ENCODE peak calls at places on chromosomes 12 and 14, in six cellular contexts. A, O, G, J, Z and M are unnamed samples.
A peak's percentile ranks its signal among the peaks of the same experiment; 100 is the strongest.

GRCh38 chr14:50425816-50426215 is 29.1 kb upstream of the CDKL1 start:
- DNase-seq in O (no peak), J (no peak), Z (no peak), A (no peak), G (peak; percentile 86), M (no peak)

GRCh38 chr12:68934392-68934791 is 1.4 kb upstream of the CPM start:
- DNase-seq in J (no peak), O (no peak), Z (no peak), G (no peak), A (no peak), M (no peak)

GRCh38 chr14:104818714-104819161 is 17.8 kb downstream of the ZBTB42 start:
- DNase-seq in Z (no peak), J (peak; percentile 38), A (no peak), O (peak; percentile 13), G (no peak), M (no peak)

GRCh38 chr14:55927059-55927458 is 191.2 kb upstream of the PELI2 start:
- DNase-seq in A (no peak), G (no peak), Z (no peak), J (no peak), O (peak; percentile 43), M (no peak)

GRCh38 chr12:89779090-89779489 is 70.5 kb upstream of the ATP2B1 start:
- DNase-seq in O (no peak), J (no peak), G (no peak), Z (no peak), A (no peak), M (no peak)

GRCh38 chr12:106090586-106091411 is 48.0 kb downstream of the NUAK1 start:
- DNase-seq in Z (no peak), J (peak; percentile 46), G (peak; percentile 79), A (peak; percentile 43), O (no peak), M (no peak)

GRCh38 chr12:4278582-4278939 is 5.0 kb downstream of the CCND2 start:
- DNase-seq in A (no peak), Z (peak; percentile 72), J (no peak), G (no peak), O (peak; percentile 74), M (no peak)

GRCh38 chr14:24390696-24391468 is 7.9 kb upstream of the NYNRIN start:
- DNase-seq in G (no peak), O (no peak), Z (no peak), A (no peak), J (no peak), M (no peak)

GRCh38 chr14:70858641-70859040 is 48.6 kb upstream of the PCNX1 start:
- DNase-seq in Z (no peak), A (no peak), G (no peak), J (no peak), O (no peak), M (no peak)
- TF ChIP-seq CTCF in Z (no peak), A (no peak), G (peak; percentile 4), J (no peak), O (no peak), M (no peak)

DNA sequence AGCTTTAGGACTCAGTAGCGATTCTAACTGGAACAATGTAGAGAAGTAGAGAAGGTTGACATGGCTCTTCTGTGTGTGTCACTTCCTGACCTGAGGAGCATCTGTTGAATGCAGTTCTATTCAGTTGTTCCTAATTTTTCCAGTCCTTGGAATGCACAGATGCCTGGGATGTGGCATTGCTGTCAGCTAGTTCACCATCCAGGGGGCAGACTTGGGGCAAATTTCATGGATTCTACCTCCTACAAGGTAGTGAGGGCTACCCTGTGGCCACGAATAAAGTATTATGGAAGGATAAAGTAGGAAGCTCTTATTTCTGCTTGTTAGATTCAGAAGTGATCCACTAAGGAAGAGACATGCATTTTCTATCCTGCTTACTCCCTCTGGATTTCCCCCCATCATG is 74.4 kb upstream of the GPATCH2L start:
- DNase-seq in Z (no peak), J (no peak), O (no peak), G (no peak), A (no peak), M (no peak)
- TF ChIP-seq CTCF in Z (no peak), J (no peak), O (no peak), G (no peak), A (no peak), M (no peak)

GRCh38 chr12:10368206-10369171 is 21.4 kb downstream of the KLRK1 start:
- DNase-seq in A (no peak), G (no peak), O (no peak), Z (no peak), J (peak; percentile 64), M (no peak)

GRCh38 chr12:10363922-10364838 is 25.7 kb downstream of the KLRK1 start:
- DNase-seq in G (peak; percentile 71), J (peak; percentile 64), O (peak; percentile 67), A (no peak), Z (peak; percentile 39), M (no peak)

GRCh38 chr12:10364839-10365681 is 24.8 kb downstream of the KLRK1 start:
- DNase-seq in J (peak; percentile 59), G (peak; percentile 94), A (peak; percentile 39), Z (peak; percentile 87), O (peak; percentile 86), M (no peak)

GRCh38 chr12:10365716-10366433 is 24.0 kb downstream of the KLRK1 start:
- DNase-seq in J (no peak), O (peak; percentile 45), A (no peak), G (peak; percentile 52), Z (no peak), M (no peak)

DNA sequence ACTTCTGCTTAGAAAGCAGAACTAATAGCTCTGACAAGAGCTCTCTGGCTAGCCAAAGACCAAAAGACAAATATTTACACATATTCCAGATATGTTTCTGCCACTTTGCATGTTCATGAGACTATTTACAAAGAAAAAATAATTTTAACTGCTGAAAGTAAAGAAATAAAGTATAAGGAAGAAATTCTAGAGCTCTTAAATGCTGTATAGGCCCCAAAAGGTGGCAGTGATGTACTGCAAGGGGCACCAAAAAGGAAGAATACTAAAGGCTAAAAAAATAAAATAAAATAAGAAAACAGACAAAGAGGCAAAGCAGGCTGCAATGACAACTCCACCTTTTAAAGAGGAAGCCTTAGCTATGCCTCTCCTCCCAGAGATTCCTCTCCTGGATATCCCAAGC is 23.0 kb downstream of the KLRK1 start:
- DNase-seq in J (no peak), O (no peak), A (no peak), G (peak; percentile 66), Z (no peak), M (no peak)
- TF ChIP-seq CTCF in J (no peak), O (no peak), A (peak; percentile 29), G (peak; percentile 44), Z (peak; percentile 45), M (peak; percentile 15)

GRCh38 chr12:22282283-22282682 is 52.2 kb downstream of the ST8SIA1 start:
- DNase-seq in J (no peak), Z (no peak), A (peak; percentile 30), G (peak; percentile 50), O (peak; percentile 16), M (no peak)

GRCh38 chr12:22284871-22285270 is 49.6 kb downstream of the ST8SIA1 start:
- DNase-seq in A (no peak), J (no peak), Z (no peak), O (no peak), G (peak; percentile 34), M (no peak)

GRCh38 chr12:22285871-22286270 is 48.6 kb downstream of the ST8SIA1 start:
- DNase-seq in A (no peak), J (no peak), O (no peak), G (no peak), Z (no peak), M (no peak)

GRCh38 chr12:22283006-22283506 is 51.5 kb downstream of the ST8SIA1 start:
- DNase-seq in G (peak; percentile 72), A (peak; percentile 74), Z (no peak), J (no peak), O (no peak), M (no peak)

GRCh38 chr12:22283508-22283907 is 51.0 kb downstream of the ST8SIA1 start:
- DNase-seq in A (no peak), O (no peak), Z (no peak), G (no peak), J (no peak), M (no peak)
- TF ChIP-seq CTCF in A (no peak), O (no peak), Z (no peak), G (no peak), J (no peak), M (no peak)

GRCh38 chr12:15154108-15154507 is 67.1 kb downstream of the RERG start:
- DNase-seq in Z (no peak), G (no peak), O (no peak), J (no peak), A (no peak), M (no peak)

GRCh38 chr12:15151141-15152091 is 69.8 kb downstream of the RERG start:
- DNase-seq in J (no peak), A (no peak), G (peak; percentile 69), Z (peak; percentile 44), O (peak; percentile 49), M (no peak)

GRCh38 chr12:15155271-15155670 is 65.9 kb downstream of the RERG start:
- DNase-seq in O (no peak), J (no peak), A (no peak), Z (no peak), G (no peak), M (no peak)

GRCh38 chr12:15152456-15152855 is 68.8 kb downstream of the RERG start:
- DNase-seq in Z (no peak), A (no peak), G (peak; percentile 56), J (no peak), O (no peak), M (no peak)

DNA sequence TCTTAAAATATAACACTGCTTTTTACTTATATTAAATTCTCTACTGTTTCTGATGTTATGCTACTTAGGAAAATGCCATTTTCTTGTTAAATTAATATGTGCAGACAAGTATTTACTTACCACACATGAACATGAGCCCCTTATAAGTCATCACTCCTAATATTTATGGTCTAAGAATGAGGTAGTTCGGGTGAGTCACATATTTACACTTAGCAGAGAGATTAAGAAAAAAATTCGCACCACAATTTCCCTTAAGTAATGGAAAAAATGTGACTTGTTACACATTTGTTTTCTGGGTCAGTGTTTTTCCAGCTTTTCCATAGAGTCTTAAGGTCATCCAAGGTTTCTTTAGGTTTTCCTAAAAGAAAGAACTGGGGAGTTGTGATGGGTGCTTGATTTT is 68.4 kb downstream of the RERG start:
- DNase-seq in O (no peak), A (no peak), Z (no peak), J (no peak), G (peak; percentile 89), M (no peak)
- TF ChIP-seq CTCF in O (no peak), A (no peak), Z (no peak), J (no peak), G (no peak), M (no peak)

DNA sequence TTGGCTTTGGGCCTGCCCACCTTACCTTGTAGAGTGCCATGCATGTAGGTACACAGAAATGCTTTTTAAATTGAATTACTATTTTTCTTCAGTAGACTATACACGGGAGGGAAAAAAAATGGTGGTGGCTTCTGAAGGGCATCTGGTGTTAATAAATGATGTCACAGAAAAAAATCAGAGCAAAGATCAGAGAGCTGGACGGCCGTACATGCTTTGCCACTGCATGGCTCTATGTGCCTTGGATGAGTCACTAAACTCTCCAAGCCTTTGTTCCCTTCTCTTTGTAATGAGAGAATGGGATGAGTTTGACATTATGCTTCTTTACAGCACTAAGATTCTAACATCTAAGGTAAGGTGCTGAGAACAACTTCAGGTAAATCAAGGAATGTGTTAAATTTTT is 376.4 kb upstream of the DDHD1 start:
- DNase-seq in A (no peak), G (no peak), O (no peak), Z (no peak), J (no peak), M (no peak)
- TF ChIP-seq CTCF in A (no peak), G (no peak), O (no peak), Z (no peak), J (no peak), M (no peak)

GRCh38 chr12:119500209-119500608 is 93.4 kb upstream of the TMEM233 start:
- DNase-seq in J (no peak), A (no peak), O (no peak), Z (no peak), G (no peak), M (no peak)
- TF ChIP-seq CTCF in J (no peak), A (no peak), O (no peak), Z (no peak), G (no peak), M (no peak)